ENCODE peak calls at places on chromosome 21, in seven cellular contexts. C is tibial nerve; L is neural progenitor cell; N is CD8-positive, alpha-beta T cell; W is SK-N-SH; F is tibial artery; M is lung. R is an unnamed sample. For H3K4me1 and H3K36me3, the result is how much of the 10 kb centered on the place peaks cover.

GRCh38 chr21:35370671-35371070 is 321.6 kb upstream of the RUNX1 start:
- DNase-seq in C (no peak), N (no peak), W (no peak), L (no peak), M (no peak), F (no peak), R (no peak)

GRCh38 chr21:19198801-19199200 is 795.2 kb upstream of the TMPRSS15 start:
- DNase-seq in N (no peak), C (no peak), M (no peak), L (no peak), W (no peak), F (no peak), R (no peak)

GRCh38 chr21:35321322-35322200 is 272.5 kb upstream of the RUNX1 start:
- DNase-seq in L (no peak), M (no peak), F (no peak), C (no peak), N (no peak), W (no peak), R (no peak)

GRCh38 chr21:14263879-14264278 is 47.9 kb downstream of the RBM11 start:
- DNase-seq in F (no peak), L (no peak), W (no peak), M (no peak), N (no peak), C (no peak), R (no peak)

GRCh38 chr21:26795866-26796329 is 49.3 kb downstream of the ADAMTS1 start:
- DNase-seq in N (no peak), W (peak), C (peak), M (no peak), L (peak), F (peak), R (no peak)

GRCh38 chr21:15221799-15222386 is 157.1 kb upstream of the NRIP1 start:
- DNase-seq in N (no peak), F (no peak), C (no peak), M (peak), W (no peak), L (peak), R (no peak)

GRCh38 chr21:25556087-25556486 is 51.2 kb downstream of the MRPL39 start:
- DNase-seq in N (no peak), F (no peak), W (no peak), M (no peak), C (no peak), L (no peak), R (no peak)

GRCh38 chr21:38909929-38910328 is 104.2 kb downstream of the ETS2 start:
- DNase-seq in F (no peak), N (no peak), L (no peak), W (no peak), C (no peak), M (no peak), R (no peak)

DNA sequence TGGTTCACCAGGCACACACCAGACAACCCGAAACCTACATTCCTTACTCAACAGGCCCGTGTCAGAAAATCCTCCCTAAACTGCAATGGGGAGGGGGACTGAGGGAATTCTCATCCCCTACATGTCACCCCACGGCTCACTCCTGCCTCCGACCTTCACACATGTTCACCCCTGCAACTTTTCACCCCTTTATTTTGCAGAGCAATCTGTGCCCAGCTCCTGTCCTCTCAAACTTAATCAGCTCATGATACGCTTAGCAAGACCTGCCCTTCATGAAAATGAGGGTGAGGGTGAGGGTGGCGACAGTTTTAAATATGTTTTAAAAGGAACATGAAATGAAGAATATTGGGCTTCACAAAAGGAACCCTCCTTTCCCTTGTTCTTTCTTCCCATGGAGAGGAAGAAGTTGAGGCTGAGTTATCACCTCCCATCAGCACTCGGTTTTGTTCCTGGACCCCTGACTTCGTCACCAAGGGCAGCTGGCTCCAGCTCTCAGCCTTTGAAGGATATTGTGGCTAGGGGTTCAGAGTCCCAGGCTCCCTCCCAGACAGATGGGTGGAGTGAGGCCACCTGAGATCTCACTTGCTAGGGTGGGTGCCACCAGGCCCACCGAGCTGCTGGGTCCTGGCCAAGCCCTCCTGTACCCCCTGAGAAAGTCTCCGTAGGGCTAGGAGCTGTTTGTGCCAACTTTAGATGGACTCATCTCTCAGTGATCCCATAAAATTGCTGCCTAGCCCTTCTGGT is 6.7 kb downstream of the MX2 start:
- DNase-seq in L (no peak), F (peak), N (no peak), W (no peak), M (no peak), C (no peak), R (no peak)
- H3K4me1 ChIP-seq in L (under half), F (under half), N (half or more), W (under half), M (under half), C (under half), R (under half)

GRCh38 chr21:46431448-46431847 is 27.2 kb upstream of the DIP2A start:
- DNase-seq in W (no peak), M (no peak), L (no peak), N (no peak), C (no peak), F (no peak), R (no peak)

GRCh38 chr21:46429754-46430681 is 28.7 kb upstream of the DIP2A start:
- DNase-seq in W (no peak), C (no peak), M (no peak), L (no peak), F (no peak), N (no peak), R (no peak)

GRCh38 chr21:46428987-46429710 is 29.5 kb upstream of the DIP2A start:
- DNase-seq in F (no peak), M (no peak), N (no peak), W (no peak), C (no peak), L (no peak), R (no peak)

GRCh38 chr21:46434322-46434958 is 24.3 kb upstream of the DIP2A start:
- DNase-seq in F (no peak), M (no peak), C (no peak), W (no peak), L (no peak), N (no peak), R (no peak)

GRCh38 chr21:46431884-46432488 is 26.7 kb upstream of the DIP2A start:
- DNase-seq in W (no peak), M (no peak), C (no peak), L (no peak), N (no peak), F (no peak), R (no peak)
- H3K36me3 ChIP-seq in W (under half), M (under half), C (under half), L (under half), N (under half), F (half or more), R (half or more)

GRCh38 chr21:42164064-42164789 is 54.7 kb upstream of the ABCG1 start:
- DNase-seq in L (peak), N (no peak), W (peak), F (no peak), M (peak), C (peak), R (no peak)
- TF ChIP-seq CTCF in L (peak), N (peak), W (no peak), F (peak), M (peak), C (peak), R (peak)

GRCh38 chr21:45877160-45877438 is 104.5 kb upstream of the COL6A1 start:
- DNase-seq in W (no peak), L (no peak), M (no peak), N (no peak), C (no peak), F (no peak), R (no peak)
- H3K4me1 ChIP-seq in W (under half), L (under half), M (under half), N (under half), C (under half), F (under half), R (under half)

GRCh38 chr21:32457962-32458361 is 45.5 kb downstream of the EVA1C start:
- DNase-seq in M (no peak), L (no peak), N (no peak), C (no peak), F (no peak), W (no peak), R (no peak)
- H3K36me3 ChIP-seq in M (under half), L (under half), N (under half), C (under half), F (under half), W (under half), R (half or more)

DNA sequence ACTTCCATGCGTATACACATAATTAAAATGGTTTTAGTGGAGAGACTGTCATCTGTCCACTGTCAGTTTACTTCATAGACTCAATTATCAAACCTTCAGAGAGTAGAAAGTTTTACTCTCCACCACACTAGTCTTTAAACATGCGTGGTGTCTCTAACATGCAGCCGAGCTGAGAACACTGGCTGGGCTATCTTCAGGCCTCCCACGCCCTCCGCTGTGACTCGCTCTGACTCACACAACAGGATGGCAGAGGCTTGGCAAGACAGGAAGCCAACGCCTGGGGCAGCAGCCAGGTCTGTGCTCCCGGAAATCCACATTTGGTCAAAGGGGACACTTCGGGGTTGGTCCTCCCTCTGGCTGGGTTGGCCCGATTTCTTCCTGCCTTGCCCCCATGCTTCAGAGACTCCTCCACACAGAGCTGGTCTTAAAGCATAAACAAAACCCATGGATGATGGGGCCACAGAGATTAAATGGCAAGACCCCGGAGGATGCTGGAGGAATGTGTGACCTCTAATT is 22.7 kb upstream of the IFNGR2 start:
- DNase-seq in N (peak), W (no peak), C (peak), M (peak), L (no peak), F (peak), R (peak)
- TF ChIP-seq CTCF in N (no peak), W (no peak), C (no peak), M (no peak), L (no peak), F (no peak), R (no peak)

DNA sequence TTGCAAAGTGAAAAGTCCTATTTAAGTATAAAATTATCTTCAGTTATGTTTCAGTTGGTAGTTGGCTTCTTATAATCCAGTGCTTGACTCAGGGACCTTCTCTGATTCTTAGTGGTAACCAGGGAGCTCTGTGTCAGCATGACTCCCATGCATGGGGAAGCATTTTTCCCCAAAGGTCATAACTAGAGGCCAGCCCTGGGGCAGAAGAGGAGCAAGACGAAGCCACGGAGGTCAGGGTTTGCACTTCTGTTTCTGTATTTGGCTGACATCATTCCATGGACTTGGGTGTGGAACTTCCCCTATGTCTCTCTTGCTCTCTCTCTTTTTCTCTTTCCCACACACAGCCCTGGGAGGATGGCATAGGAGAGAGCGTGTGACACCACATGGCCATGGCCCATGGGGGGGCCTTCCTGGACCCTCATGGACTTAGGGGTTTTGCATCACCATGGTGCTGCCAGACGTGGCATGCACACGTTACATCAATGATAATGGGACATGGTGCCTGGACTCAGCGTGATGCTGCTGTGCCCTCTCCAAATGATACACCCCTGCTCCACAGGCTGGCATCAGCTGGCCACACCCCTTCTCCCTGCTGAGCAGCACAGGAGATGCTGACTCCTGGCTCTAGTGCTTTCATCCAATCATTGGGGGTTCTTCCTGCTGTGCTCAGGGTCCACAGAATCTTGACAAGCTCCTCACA is 260.5 kb downstream of the KCNJ6 start:
- DNase-seq in F (no peak), N (no peak), C (no peak), L (no peak), M (no peak), W (no peak), R (no peak)
- H3K4me1 ChIP-seq in F (under half), N (under half), C (under half), L (under half), M (under half), W (under half), R (under half)

GRCh38 chr21:43793243-43793642 is 3.9 kb downstream of the RRP1 start:
- DNase-seq in W (no peak), M (no peak), L (no peak), C (no peak), N (no peak), F (no peak), R (no peak)
- H3K36me3 ChIP-seq in W (under half), M (under half), L (under half), C (under half), N (half or more), F (half or more), R (half or more)

GRCh38 chr21:31566061-31566460 is 93.4 kb upstream of the SOD1 start:
- DNase-seq in C (no peak), F (no peak), W (no peak), M (no peak), L (no peak), N (no peak), R (no peak)
- TF ChIP-seq CTCF in C (no peak), F (no peak), W (peak), M (no peak), L (no peak), N (no peak), R (peak)

DNA sequence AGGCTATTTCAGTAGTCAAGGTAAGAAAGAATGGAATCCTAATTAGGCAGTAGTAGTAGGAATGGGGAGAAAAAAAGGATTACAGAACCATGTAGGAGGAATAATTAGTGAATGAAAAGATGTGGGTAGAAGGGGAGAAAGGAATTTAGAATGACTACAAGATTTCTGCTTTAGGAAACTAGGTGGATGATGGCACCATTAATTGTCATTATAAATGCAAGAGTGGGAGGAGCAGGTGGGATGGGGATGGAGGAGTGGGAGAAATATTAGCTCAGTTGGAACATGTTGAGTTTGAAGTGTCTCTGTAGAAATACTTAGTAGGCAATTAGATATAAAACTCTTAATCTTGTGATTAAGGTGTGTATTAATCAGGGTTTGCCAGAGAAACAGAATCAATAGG is 50.0 kb upstream of the C21orf91 start:
- DNase-seq in L (no peak), C (no peak), N (no peak), W (no peak), M (no peak), F (no peak), R (no peak)
- H3K4me1 ChIP-seq in L (under half), C (under half), N (under half), W (under half), M (under half), F (under half), R (under half)